ENCODE peak calls at places on chromosomes 11 and 22, in four cellular contexts. One of them, this sample, is unnamed. For H3K4me1, the result is how much of the 10 kb centered on the place peaks cover.

GRCh38 chr22:38220163-38220562 is 18.4 kb downstream of the MAFF start:
- DNase-seq in body of pancreas: no peak
- DNase-seq in astrocyte: no peak
- DNase-seq in Karpas-422: no peak
- DNase-seq in this sample: no peak

GRCh38 chr11:95698939-95699562 is 90.5 kb downstream of the FAM76B start:
- DNase-seq in Karpas-422: no peak
- DNase-seq in astrocyte: no peak
- DNase-seq in body of pancreas: no peak
- DNase-seq in this sample: no peak

GRCh38 chr11:122505304-122506006 is 150.1 kb upstream of the UBASH3B start:
- DNase-seq in astrocyte: peak
- DNase-seq in Karpas-422: peak
- DNase-seq in body of pancreas: peak
- DNase-seq in this sample: peak

GRCh38 chr22:26573026-26573662 is 16.8 kb downstream of the TPST2 start:
- DNase-seq in astrocyte: no peak
- DNase-seq in Karpas-422: no peak
- DNase-seq in body of pancreas: no peak
- DNase-seq in this sample: peak

GRCh38 chr11:77095551-77096490 is 6.8 kb upstream of the OMP start:
- DNase-seq in Karpas-422: no peak
- DNase-seq in astrocyte: no peak
- DNase-seq in body of pancreas: peak
- DNase-seq in this sample: peak

GRCh38 chr11:5367461-5368074 is 16.0 kb upstream of the OR51M1 start:
- DNase-seq in body of pancreas: no peak
- DNase-seq in Karpas-422: peak
- DNase-seq in astrocyte: peak
- DNase-seq in this sample: no peak

GRCh38 chr11:44319170-44319551 is 9.2 kb upstream of the ALX4 start:
- DNase-seq in Karpas-422: no peak
- DNase-seq in astrocyte: no peak
- DNase-seq in body of pancreas: no peak
- DNase-seq in this sample: no peak

GRCh38 chr22:27799334-27800249 is 2.0 kb downstream of the MN1 start:
- DNase-seq in Karpas-422: no peak
- DNase-seq in astrocyte: no peak
- DNase-seq in body of pancreas: no peak
- DNase-seq in this sample: peak

GRCh38 chr11:46686886-46687810 is 13.3 kb downstream of the ARHGAP1 start:
- DNase-seq in astrocyte: peak
- DNase-seq in Karpas-422: no peak
- DNase-seq in body of pancreas: no peak
- DNase-seq in this sample: peak

GRCh38 chr22:37802310-37803194 is 5.2 kb upstream of the GCAT start:
- DNase-seq in Karpas-422: no peak
- DNase-seq in astrocyte: no peak
- DNase-seq in body of pancreas: peak
- DNase-seq in this sample: peak

GRCh38 chr22:19537941-19538488 is 13.8 kb upstream of the CLDN5 start:
- DNase-seq in body of pancreas: no peak
- DNase-seq in Karpas-422: no peak
- DNase-seq in astrocyte: no peak
- DNase-seq in this sample: no peak

GRCh38 chr11:11072067-11072466 is 214.2 kb upstream of the ZBED5 start:
- DNase-seq in astrocyte: no peak
- DNase-seq in body of pancreas: no peak
- DNase-seq in Karpas-422: no peak
- DNase-seq in this sample: no peak

GRCh38 chr11:68002943-68003845 is 703 bp downstream of the UNC93B1 start:
- DNase-seq in body of pancreas: peak
- DNase-seq in astrocyte: no peak
- DNase-seq in Karpas-422: peak
- DNase-seq in this sample: peak

GRCh38 chr11:62446091-62446490 is 27.3 kb downstream of the SCGB1A1 start:
- DNase-seq in Karpas-422: no peak
- DNase-seq in astrocyte: no peak
- DNase-seq in body of pancreas: no peak
- DNase-seq in this sample: peak

GRCh38 chr11:2992234-2992999 is at the start of gene NAP1L4:
- DNase-seq in Karpas-422: peak
- DNase-seq in astrocyte: peak
- DNase-seq in body of pancreas: peak
- DNase-seq in this sample: peak

GRCh38 chr11:59523541-59523940 is 12.2 kb downstream of the OR4D9 start:
- DNase-seq in body of pancreas: no peak
- DNase-seq in Karpas-422: no peak
- DNase-seq in astrocyte: no peak
- DNase-seq in this sample: no peak
- H3K4me1 ChIP-seq in body of pancreas: under half
- H3K4me1 ChIP-seq in Karpas-422: under half
- H3K4me1 ChIP-seq in astrocyte: under half
- H3K4me1 ChIP-seq in this sample: under half

GRCh38 chr11:65316311-65316978 is 1.8 kb downstream of the CDC42EP2 start:
- DNase-seq in Karpas-422: peak
- DNase-seq in astrocyte: peak
- DNase-seq in body of pancreas: no peak
- DNase-seq in this sample: peak
- H3K4me3 ChIP-seq in Karpas-422: no peak
- H3K4me3 ChIP-seq in astrocyte: peak
- H3K4me3 ChIP-seq in body of pancreas: no peak
- H3K4me3 ChIP-seq in this sample: peak

GRCh38 chr11:698493-699115 is 3.0 kb downstream of the TMEM80 start:
- DNase-seq in Karpas-422: no peak
- DNase-seq in astrocyte: no peak
- DNase-seq in body of pancreas: no peak
- DNase-seq in this sample: peak

GRCh38 chr11:699116-699508 is 3.5 kb downstream of the TMEM80 start:
- DNase-seq in astrocyte: no peak
- DNase-seq in Karpas-422: no peak
- DNase-seq in body of pancreas: no peak
- DNase-seq in this sample: peak

GRCh38 chr11:699753-700152 is 4.1 kb downstream of the TMEM80 start:
- DNase-seq in Karpas-422: no peak
- DNase-seq in astrocyte: no peak
- DNase-seq in body of pancreas: no peak
- DNase-seq in this sample: no peak

GRCh38 chr11:697028-697491 is 1.4 kb downstream of the TMEM80 start:
- DNase-seq in Karpas-422: peak
- DNase-seq in body of pancreas: no peak
- DNase-seq in astrocyte: peak
- DNase-seq in this sample: no peak

DNA sequence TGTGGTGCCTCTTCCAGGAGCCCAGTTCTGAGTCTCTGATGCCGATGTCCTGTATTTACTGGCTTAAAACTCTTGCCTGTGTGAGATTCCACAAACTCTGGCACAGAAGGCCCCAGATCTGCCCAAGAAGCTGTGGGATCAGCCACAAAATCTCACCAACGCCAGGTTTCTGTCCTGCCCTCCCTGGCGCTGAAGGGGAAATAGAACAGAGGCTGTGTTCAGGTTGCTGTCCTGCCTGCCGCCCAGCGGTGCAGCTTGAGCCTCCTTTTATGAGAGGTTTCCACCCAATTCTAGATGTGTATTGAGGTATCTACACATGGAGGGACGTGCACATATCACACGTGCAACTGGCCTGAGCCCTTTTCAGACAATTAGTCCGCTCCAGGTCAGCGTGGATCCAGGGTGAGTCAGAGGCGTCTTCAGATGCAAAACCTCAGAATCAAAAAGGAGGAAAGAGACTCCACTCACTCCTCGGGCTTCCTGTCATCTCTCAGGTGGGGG is 2.2 kb downstream of the TMEM80 start:
- DNase-seq in astrocyte: peak
- DNase-seq in Karpas-422: peak
- DNase-seq in body of pancreas: no peak
- DNase-seq in this sample: no peak
- H3K27ac ChIP-seq in astrocyte: peak
- H3K27ac ChIP-seq in Karpas-422: peak
- H3K27ac ChIP-seq in body of pancreas: peak
- H3K27ac ChIP-seq in this sample: no peak

GRCh38 chr11:72635931-72636330 is 38.3 kb downstream of the PDE2A start:
- DNase-seq in astrocyte: no peak
- DNase-seq in Karpas-422: no peak
- DNase-seq in body of pancreas: no peak
- DNase-seq in this sample: peak
- H3K4me1 ChIP-seq in astrocyte: under half
- H3K4me1 ChIP-seq in Karpas-422: under half
- H3K4me1 ChIP-seq in body of pancreas: under half
- H3K4me1 ChIP-seq in this sample: under half

DNA sequence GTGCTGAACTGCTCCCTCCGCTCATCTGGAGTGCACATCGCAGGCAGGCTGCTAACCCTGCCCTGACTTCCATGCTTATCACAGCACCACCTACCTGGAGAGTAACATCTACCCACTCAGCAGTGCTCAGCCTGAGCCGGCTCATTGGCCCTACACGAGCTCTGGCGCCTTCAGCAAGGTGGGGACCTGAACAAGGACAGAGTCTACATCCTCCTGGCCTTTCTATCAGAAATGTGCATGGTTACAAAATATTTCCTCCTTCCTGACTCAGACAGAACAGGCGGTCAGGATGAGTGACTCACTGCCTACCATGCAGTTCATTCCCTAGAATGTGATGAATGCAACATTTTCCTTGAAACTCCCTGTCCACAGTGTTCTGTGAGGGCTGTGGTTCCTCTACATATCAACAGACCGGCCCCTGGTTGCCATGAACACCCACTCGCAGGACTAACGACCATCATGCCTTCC is 53.1 kb downstream of the C11orf58 start:
- DNase-seq in body of pancreas: no peak
- DNase-seq in astrocyte: peak
- DNase-seq in Karpas-422: no peak
- DNase-seq in this sample: no peak
- H3K4me3 ChIP-seq in body of pancreas: no peak
- H3K4me3 ChIP-seq in astrocyte: peak
- H3K4me3 ChIP-seq in Karpas-422: no peak
- H3K4me3 ChIP-seq in this sample: no peak

GRCh38 chr22:17846326-17846992 is 72.2 kb upstream of the BID start:
- DNase-seq in Karpas-422: no peak
- DNase-seq in astrocyte: no peak
- DNase-seq in body of pancreas: no peak
- DNase-seq in this sample: peak
- H3K27ac ChIP-seq in Karpas-422: no peak
- H3K27ac ChIP-seq in astrocyte: no peak
- H3K27ac ChIP-seq in body of pancreas: no peak
- H3K27ac ChIP-seq in this sample: peak

DNA sequence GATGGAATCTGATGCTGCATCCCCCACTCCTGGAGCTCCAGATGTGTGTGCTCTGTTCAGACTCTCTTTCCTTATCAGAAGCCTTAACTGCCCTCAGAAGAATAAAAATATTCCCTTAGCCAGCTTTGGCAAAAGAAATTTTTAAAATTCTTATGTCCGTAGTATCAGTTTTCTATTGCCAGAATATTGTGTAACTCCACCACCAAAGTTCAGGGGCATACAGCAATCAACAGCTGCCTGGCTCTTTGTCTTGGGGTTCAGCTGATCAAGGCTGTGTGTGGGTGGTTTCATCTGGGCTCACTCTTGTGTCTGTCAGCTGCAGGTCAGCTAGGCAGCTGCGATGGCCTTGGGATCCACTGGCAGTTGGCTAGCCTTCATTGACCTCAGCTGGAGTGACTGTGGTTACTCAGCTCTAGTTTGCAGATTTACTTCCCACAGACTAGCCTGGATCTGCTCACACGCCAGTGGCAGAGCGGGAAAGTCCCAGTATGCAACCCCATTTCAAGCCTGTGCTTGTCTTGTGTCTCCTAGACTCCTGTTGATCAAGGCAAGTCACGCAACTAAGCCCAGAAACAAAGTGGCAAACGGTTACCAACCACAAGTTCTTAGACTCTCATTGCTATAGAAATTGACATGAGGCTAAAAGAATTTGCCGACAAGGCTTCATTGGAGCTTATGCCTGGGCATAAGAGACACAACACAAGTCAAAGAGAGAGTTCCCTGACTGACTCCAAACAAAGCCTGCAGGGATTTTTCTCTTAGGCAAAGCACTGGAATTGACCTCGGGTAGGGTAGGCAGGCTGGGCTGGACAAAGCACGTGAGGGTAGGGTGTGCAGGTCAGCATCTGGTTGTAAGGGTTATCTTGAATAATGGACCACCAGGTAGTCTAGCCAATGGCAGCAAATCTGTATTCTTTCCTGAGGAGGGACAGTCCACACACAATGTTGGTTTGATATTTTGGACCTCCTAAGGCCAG is 7.5 kb downstream of the TMEM138 start:
- DNase-seq in Karpas-422: no peak
- DNase-seq in astrocyte: peak
- DNase-seq in body of pancreas: peak
- DNase-seq in this sample: peak
- H3K4me1 ChIP-seq in Karpas-422: under half
- H3K4me1 ChIP-seq in astrocyte: under half
- H3K4me1 ChIP-seq in body of pancreas: under half
- H3K4me1 ChIP-seq in this sample: under half

GRCh38 chr22:17472886-17473285 is 90.4 kb upstream of the SLC25A18 start:
- DNase-seq in astrocyte: no peak
- DNase-seq in body of pancreas: no peak
- DNase-seq in Karpas-422: no peak
- DNase-seq in this sample: no peak
- H3K4me3 ChIP-seq in astrocyte: no peak
- H3K4me3 ChIP-seq in body of pancreas: no peak
- H3K4me3 ChIP-seq in Karpas-422: no peak
- H3K4me3 ChIP-seq in this sample: no peak

DNA sequence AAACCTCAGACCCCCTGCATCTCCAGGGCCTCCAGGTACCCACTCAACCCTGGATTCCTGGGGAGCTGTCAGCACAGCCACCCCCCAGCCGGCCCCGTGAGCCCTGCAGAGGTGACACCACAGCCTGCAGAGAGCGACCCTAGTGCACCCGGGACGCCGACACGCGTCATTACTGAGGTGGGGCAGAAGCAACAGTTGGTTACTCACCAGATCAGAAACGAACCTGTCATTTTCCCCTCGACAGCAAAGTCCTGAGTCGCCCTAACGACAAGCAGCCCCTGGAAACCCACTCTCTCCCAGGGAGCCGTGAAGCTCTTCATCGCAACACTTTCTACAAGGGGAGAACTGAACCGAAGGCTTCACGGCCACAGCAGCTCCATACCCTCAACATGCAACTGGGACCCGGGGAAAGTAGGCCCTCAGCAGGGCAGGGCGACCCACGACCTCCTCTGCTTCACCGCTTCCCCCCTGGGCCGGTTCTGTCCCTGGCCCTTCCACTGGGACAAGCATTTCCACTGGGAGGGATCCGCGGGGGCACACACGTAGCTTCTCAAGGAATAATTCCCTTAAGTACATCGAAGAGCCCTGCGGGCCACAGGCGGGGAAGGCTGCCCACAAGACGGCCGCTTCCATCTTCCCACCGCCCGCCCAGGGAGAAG is 1.6 kb downstream of the BRD1 start:
- DNase-seq in body of pancreas: no peak
- DNase-seq in Karpas-422: peak
- DNase-seq in astrocyte: peak
- DNase-seq in this sample: peak
- H3K27ac ChIP-seq in body of pancreas: peak
- H3K27ac ChIP-seq in Karpas-422: no peak
- H3K27ac ChIP-seq in astrocyte: peak
- H3K27ac ChIP-seq in this sample: no peak

This sample was measured in right cardiac atrium.